ENCODE peak calls at places on chromosome 2, in four cellular contexts. P is choroid plexus epithelial cell; L is Jurkat, Clone E6-1; B is T follicular helper cell. D is an unnamed sample.

GRCh38 chr2:100780203-100781008 is 39.5 kb upstream of the NPAS2 start:
- DNase-seq in P (peak), L (no peak), B (no peak), D (no peak)

GRCh38 chr2:239035361-239035814 is 187.5 kb downstream of the TWIST2 start:
- DNase-seq in P (peak), L (no peak), B (peak), D (peak)

GRCh38 chr2:102597788-102598187 is 21.6 kb upstream of the SLC9A2 start:
- DNase-seq in P (no peak), L (no peak), B (no peak), D (no peak)

GRCh38 chr2:127910415-127910814 is 24.7 kb upstream of the AMMECR1L start:
- DNase-seq in P (no peak), L (no peak), B (no peak), D (no peak)

GRCh38 chr2:174341995-174342571 is 7.3 kb downstream of the SP9 start:
- DNase-seq in P (no peak), L (no peak), B (no peak), D (no peak)

GRCh38 chr2:108906403-108907077 is 82.5 kb downstream of the EDAR start:
- DNase-seq in P (no peak), L (no peak), B (no peak), D (no peak)

GRCh38 chr2:120650022-120650644 is 85.5 kb upstream of the GLI2 start:
- DNase-seq in P (peak), L (no peak), B (no peak), D (no peak)

GRCh38 chr2:53593891-53594585 is 173.6 kb upstream of the CHAC2 start:
- DNase-seq in P (peak), L (no peak), B (no peak), D (no peak)

GRCh38 chr2:38406597-38407110 is 29.6 kb upstream of the ATL2 start:
- DNase-seq in P (peak), L (no peak), B (no peak), D (no peak)

D was measured in effector CD8-positive, alpha-beta T cell.